ENCODE peak calls at places on chromosome 3, in four cellular contexts. One of them, this sample, is unnamed.

GRCh38 chr3:143952569-143953069 is 19.0 kb upstream of the DIPK2A start:
- DNase-seq in neural progenitor cell: peak; percentile 4
- DNase-seq in psoas muscle: no peak
- DNase-seq in colonic mucosa: no peak
- DNase-seq in this sample: no peak

GRCh38 chr3:13621381-13622221 is 72.7 kb downstream of the FBLN2 start:
- DNase-seq in neural progenitor cell: no peak
- DNase-seq in psoas muscle: no peak
- DNase-seq in colonic mucosa: no peak
- DNase-seq in this sample: no peak

GRCh38 chr3:99972380-99973104 is 141.8 kb downstream of the FILIP1L start:
- DNase-seq in neural progenitor cell: no peak
- DNase-seq in psoas muscle: no peak
- DNase-seq in colonic mucosa: no peak
- DNase-seq in this sample: no peak

GRCh38 chr3:10707089-10707983 is 108.7 kb upstream of the SLC6A11 start:
- DNase-seq in neural progenitor cell: peak; percentile 58
- DNase-seq in psoas muscle: no peak
- DNase-seq in colonic mucosa: no peak
- DNase-seq in this sample: no peak

GRCh38 chr3:156131241-156131640 is 10.9 kb downstream of the KCNAB1 start:
- DNase-seq in neural progenitor cell: no peak
- DNase-seq in psoas muscle: no peak
- DNase-seq in colonic mucosa: no peak
- DNase-seq in this sample: no peak

GRCh38 chr3:103624289-103624688 is 1189.5 kb downstream of the ZPLD1 start:
- DNase-seq in neural progenitor cell: no peak
- DNase-seq in psoas muscle: no peak
- DNase-seq in colonic mucosa: no peak
- DNase-seq in this sample: no peak

GRCh38 chr3:80307844-80308243 is 540.0 kb upstream of the ROBO1 start:
- DNase-seq in neural progenitor cell: no peak
- DNase-seq in psoas muscle: no peak
- DNase-seq in colonic mucosa: no peak
- DNase-seq in this sample: no peak

GRCh38 chr3:35262376-35262775 is 376.9 kb upstream of the ARPP21 start:
- DNase-seq in neural progenitor cell: no peak
- DNase-seq in psoas muscle: no peak
- DNase-seq in colonic mucosa: no peak
- DNase-seq in this sample: no peak

GRCh38 chr3:124467980-124468902 is 262.0 kb upstream of the UMPS start:
- DNase-seq in neural progenitor cell: peak; percentile 73
- DNase-seq in psoas muscle: no peak
- DNase-seq in colonic mucosa: peak; percentile 60
- DNase-seq in this sample: peak; percentile 76

GRCh38 chr3:183159319-183159718 is 3.2 kb downstream of the LAMP3 start:
- DNase-seq in neural progenitor cell: no peak
- DNase-seq in psoas muscle: no peak
- DNase-seq in colonic mucosa: no peak
- DNase-seq in this sample: no peak

GRCh38 chr3:67362686-67363085 is 291.7 kb downstream of the SUCLG2 start:
- DNase-seq in neural progenitor cell: no peak
- DNase-seq in psoas muscle: no peak
- DNase-seq in colonic mucosa: no peak
- DNase-seq in this sample: no peak

GRCh38 chr3:170695486-170696069 is 109.7 kb upstream of the SLC7A14 start:
- DNase-seq in neural progenitor cell: no peak
- DNase-seq in psoas muscle: no peak
- DNase-seq in colonic mucosa: no peak
- DNase-seq in this sample: no peak

GRCh38 chr3:39344746-39345344 is 15.3 kb downstream of the CCR8 start:
- DNase-seq in neural progenitor cell: no peak
- DNase-seq in psoas muscle: no peak
- DNase-seq in colonic mucosa: no peak
- DNase-seq in this sample: no peak

GRCh38 chr3:169348981-169349942 is 314.2 kb downstream of the MECOM start:
- DNase-seq in neural progenitor cell: no peak
- DNase-seq in psoas muscle: no peak
- DNase-seq in colonic mucosa: no peak
- DNase-seq in this sample: peak; percentile 24

GRCh38 chr3:13707456-13707855 is 158.5 kb downstream of the FBLN2 start:
- DNase-seq in neural progenitor cell: no peak
- DNase-seq in psoas muscle: no peak
- DNase-seq in colonic mucosa: no peak
- DNase-seq in this sample: no peak

GRCh38 chr3:180280601-180281000 is 243.9 kb upstream of the PEX5L start:
- DNase-seq in neural progenitor cell: no peak
- DNase-seq in psoas muscle: no peak
- DNase-seq in colonic mucosa: no peak
- DNase-seq in this sample: no peak

GRCh38 chr3:161358488-161358887 is 12.8 kb downstream of the SPTSSB start:
- DNase-seq in neural progenitor cell: no peak
- DNase-seq in psoas muscle: no peak
- DNase-seq in colonic mucosa: no peak
- DNase-seq in this sample: no peak

GRCh38 chr3:127141921-127142730 is 50.8 kb upstream of the PRR23E start:
- DNase-seq in neural progenitor cell: no peak
- DNase-seq in psoas muscle: no peak
- DNase-seq in colonic mucosa: peak; percentile 73
- DNase-seq in this sample: no peak

GRCh38 chr3:111577798-111578685 is 17.1 kb downstream of the ZBED2 start:
- DNase-seq in neural progenitor cell: peak; percentile 43
- DNase-seq in psoas muscle: no peak
- DNase-seq in colonic mucosa: no peak
- DNase-seq in this sample: peak; percentile 81

GRCh38 chr3:47647550-47647949 is 68.9 kb upstream of the CSPG5 start:
- DNase-seq in neural progenitor cell: no peak
- DNase-seq in psoas muscle: no peak
- DNase-seq in colonic mucosa: no peak
- DNase-seq in this sample: no peak

GRCh38 chr3:47646362-47646761 is 67.7 kb upstream of the CSPG5 start:
- DNase-seq in neural progenitor cell: no peak
- DNase-seq in psoas muscle: no peak
- DNase-seq in colonic mucosa: no peak
- DNase-seq in this sample: peak; percentile 34

GRCh38 chr3:47643092-47643491 is 64.4 kb upstream of the CSPG5 start:
- DNase-seq in neural progenitor cell: no peak
- DNase-seq in psoas muscle: no peak
- DNase-seq in colonic mucosa: no peak
- DNase-seq in this sample: no peak

GRCh38 chr3:47641739-47642138 is 63.1 kb upstream of the CSPG5 start:
- DNase-seq in neural progenitor cell: no peak
- DNase-seq in psoas muscle: no peak
- DNase-seq in colonic mucosa: no peak
- DNase-seq in this sample: no peak

GRCh38 chr3:47645551-47645950 is 66.9 kb upstream of the CSPG5 start:
- DNase-seq in neural progenitor cell: no peak
- DNase-seq in psoas muscle: no peak
- DNase-seq in colonic mucosa: no peak
- DNase-seq in this sample: peak; percentile 19
- H3K4me3 ChIP-seq in neural progenitor cell: no peak overlapping the region
- H3K4me3 ChIP-seq in psoas muscle: no peak overlapping the region
- H3K4me3 ChIP-seq in colonic mucosa: no peak overlapping the region
- H3K4me3 ChIP-seq in this sample: no peak overlapping the region

GRCh38 chr3:9401986-9402385 is 4.6 kb downstream of the SETD5 start:
- DNase-seq in neural progenitor cell: peak; percentile 11
- DNase-seq in psoas muscle: no peak
- DNase-seq in colonic mucosa: no peak
- DNase-seq in this sample: peak; percentile 24
- H3K4me3 ChIP-seq in neural progenitor cell: peak overlapping the region; percentile 94
- H3K4me3 ChIP-seq in psoas muscle: peak overlapping the region; percentile 96
- H3K4me3 ChIP-seq in colonic mucosa: no peak overlapping the region
- H3K4me3 ChIP-seq in this sample: peak overlapping the region; percentile 96

GRCh38 chr3:49456417-49456816 is 13.7 kb upstream of the DAG1 start:
- DNase-seq in neural progenitor cell: no peak
- DNase-seq in psoas muscle: no peak
- DNase-seq in colonic mucosa: no peak
- DNase-seq in this sample: no peak
- H3K4me3 ChIP-seq in neural progenitor cell: no peak overlapping the region
- H3K4me3 ChIP-seq in psoas muscle: no peak overlapping the region
- H3K4me3 ChIP-seq in colonic mucosa: no peak overlapping the region
- H3K4me3 ChIP-seq in this sample: no peak overlapping the region

DNA sequence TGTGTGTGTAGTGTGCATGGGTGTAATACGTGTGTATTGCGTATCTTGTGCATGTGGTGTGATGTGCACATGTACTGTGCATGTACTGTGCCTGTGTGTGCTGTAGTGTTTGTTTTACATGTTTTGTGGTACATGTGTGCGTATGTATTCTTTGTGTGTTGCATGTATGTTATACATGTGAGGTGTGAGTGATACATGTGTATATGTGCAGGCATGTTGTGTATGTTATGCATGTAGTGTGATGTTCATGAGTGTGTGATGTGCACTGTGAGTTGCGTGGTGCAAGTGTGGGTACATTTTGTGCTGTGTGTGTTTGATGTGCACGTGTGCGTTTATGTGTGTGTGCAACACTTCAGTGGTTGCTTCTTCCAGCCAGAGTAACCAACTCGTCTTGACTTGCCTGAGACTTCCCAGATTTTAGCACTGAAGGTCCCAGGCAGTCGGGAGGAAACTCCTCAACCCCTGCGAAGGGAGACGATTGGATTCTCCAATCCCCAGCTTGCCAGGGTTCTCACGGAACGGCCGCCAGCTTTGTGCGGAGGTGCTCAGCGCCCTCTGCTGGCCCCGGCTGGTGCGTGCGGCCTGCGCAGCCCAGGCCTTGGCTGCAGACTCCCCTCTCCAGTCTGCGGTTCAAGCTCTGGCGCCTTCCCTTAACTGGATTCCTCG is 3.6 kb downstream of the GALNT15 start:
- DNase-seq in neural progenitor cell: peak; percentile 89
- DNase-seq in psoas muscle: peak; percentile 86
- DNase-seq in colonic mucosa: peak; percentile 77
- DNase-seq in this sample: peak; percentile 89
- H3K4me3 ChIP-seq in neural progenitor cell: no peak overlapping the region
- H3K4me3 ChIP-seq in psoas muscle: peak overlapping the region; percentile 55
- H3K4me3 ChIP-seq in colonic mucosa: no peak overlapping the region
- H3K4me3 ChIP-seq in this sample: peak overlapping the region; percentile 86

GRCh38 chr3:192758654-192759053 is 31.3 kb upstream of the FGF12 start:
- DNase-seq in neural progenitor cell: no peak
- DNase-seq in psoas muscle: no peak
- DNase-seq in colonic mucosa: no peak
- DNase-seq in this sample: no peak
- H3K4me3 ChIP-seq in neural progenitor cell: no peak overlapping the region
- H3K4me3 ChIP-seq in psoas muscle: no peak overlapping the region
- H3K4me3 ChIP-seq in colonic mucosa: no peak overlapping the region
- H3K4me3 ChIP-seq in this sample: no peak overlapping the region

GRCh38 chr3:146125946-146126345 is 35.0 kb downstream of the PLOD2 start:
- DNase-seq in neural progenitor cell: no peak
- DNase-seq in psoas muscle: no peak
- DNase-seq in colonic mucosa: no peak
- DNase-seq in this sample: peak; percentile 96
- H3K4me3 ChIP-seq in neural progenitor cell: no peak overlapping the region
- H3K4me3 ChIP-seq in psoas muscle: no peak overlapping the region
- H3K4me3 ChIP-seq in colonic mucosa: no peak overlapping the region
- H3K4me3 ChIP-seq in this sample: peak overlapping the region; percentile 46

GRCh38 chr3:175398676-175399075 is 539.5 kb downstream of the NAALADL2 start:
- DNase-seq in neural progenitor cell: no peak
- DNase-seq in psoas muscle: no peak
- DNase-seq in colonic mucosa: no peak
- DNase-seq in this sample: peak; percentile 66
- H3K4me3 ChIP-seq in neural progenitor cell: no peak overlapping the region
- H3K4me3 ChIP-seq in psoas muscle: no peak overlapping the region
- H3K4me3 ChIP-seq in colonic mucosa: no peak overlapping the region
- H3K4me3 ChIP-seq in this sample: peak overlapping the region; percentile 4

GRCh38 chr3:32217339-32217738 is 21.1 kb upstream of the CMTM8 start:
- DNase-seq in neural progenitor cell: no peak
- DNase-seq in psoas muscle: no peak
- DNase-seq in colonic mucosa: no peak
- DNase-seq in this sample: no peak
- H3K4me3 ChIP-seq in neural progenitor cell: no peak overlapping the region
- H3K4me3 ChIP-seq in psoas muscle: no peak overlapping the region
- H3K4me3 ChIP-seq in colonic mucosa: no peak overlapping the region
- H3K4me3 ChIP-seq in this sample: no peak overlapping the region

DNA sequence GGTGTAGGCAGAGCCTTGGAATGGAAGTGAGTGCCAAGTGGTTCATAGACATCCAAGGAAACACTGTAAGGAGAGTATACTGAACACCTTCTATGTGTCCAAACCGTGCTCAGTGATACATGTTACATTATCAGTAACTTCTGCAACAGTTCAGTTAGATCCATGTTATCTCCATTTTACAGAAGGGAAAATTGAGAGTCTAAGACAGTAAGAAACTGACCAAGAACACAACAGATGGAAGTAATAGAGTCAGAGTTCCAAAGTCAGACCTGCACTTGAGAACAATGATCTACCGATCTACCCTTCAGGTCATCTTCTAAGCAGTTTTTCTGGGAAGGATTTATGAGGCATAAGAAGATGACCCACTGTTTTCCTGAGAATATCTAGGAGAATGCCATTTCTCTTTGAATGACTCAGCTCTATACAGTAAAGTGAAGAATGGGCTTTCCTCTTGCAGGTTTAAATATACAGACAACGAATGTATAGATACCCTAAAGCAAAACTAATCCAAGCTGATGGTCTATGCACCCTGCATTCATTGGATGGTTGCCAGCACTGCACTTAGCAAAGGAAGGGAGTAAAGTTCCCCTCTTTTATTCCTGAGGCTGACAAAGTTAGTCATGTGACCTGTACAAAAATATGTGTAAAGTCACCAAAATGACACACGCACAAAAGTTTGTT is 604.1 kb upstream of the MDFIC2 start:
- DNase-seq in neural progenitor cell: no peak
- DNase-seq in psoas muscle: no peak
- DNase-seq in colonic mucosa: no peak
- DNase-seq in this sample: peak; percentile 4
- H3K4me3 ChIP-seq in neural progenitor cell: no peak overlapping the region
- H3K4me3 ChIP-seq in psoas muscle: no peak overlapping the region
- H3K4me3 ChIP-seq in colonic mucosa: no peak overlapping the region
- H3K4me3 ChIP-seq in this sample: no peak overlapping the region

DNA sequence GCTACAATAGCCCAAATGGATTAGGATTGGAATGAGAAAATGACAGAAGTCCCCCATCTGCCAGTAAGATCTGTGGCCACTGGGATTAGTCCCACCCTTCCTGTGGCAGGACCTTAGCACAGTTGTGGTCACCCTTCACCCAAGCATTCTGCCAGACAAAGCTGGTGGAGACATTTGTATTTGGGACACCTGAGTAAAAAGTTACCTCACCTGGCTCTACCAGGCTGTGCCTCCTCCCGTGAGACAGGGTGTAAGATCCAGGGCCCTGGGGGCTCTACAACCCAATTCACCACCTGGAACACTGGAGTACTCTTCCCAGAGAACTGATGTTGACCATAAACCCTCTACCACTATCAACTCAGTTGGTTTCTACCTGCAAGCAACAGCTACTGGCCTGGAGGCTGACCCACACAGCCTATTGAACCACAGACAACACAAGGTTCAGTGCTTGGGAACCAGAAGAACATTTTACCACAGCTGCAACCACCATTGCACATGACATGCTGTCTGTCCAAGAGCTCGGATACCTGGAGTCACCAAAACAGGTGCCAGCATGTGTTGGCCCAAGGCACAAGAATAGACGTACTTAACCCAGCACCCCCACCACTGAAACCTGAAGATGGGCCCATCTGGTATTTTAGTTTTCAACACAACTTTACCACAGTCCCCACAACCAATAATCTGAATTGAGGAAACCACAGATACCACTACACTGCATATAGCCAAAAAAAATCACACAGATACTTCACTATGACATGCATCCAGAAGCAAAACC is 1686.7 kb downstream of the SI start:
- DNase-seq in neural progenitor cell: no peak
- DNase-seq in psoas muscle: no peak
- DNase-seq in colonic mucosa: no peak
- DNase-seq in this sample: no peak
- H3K4me3 ChIP-seq in neural progenitor cell: no peak overlapping the region
- H3K4me3 ChIP-seq in psoas muscle: no peak overlapping the region
- H3K4me3 ChIP-seq in colonic mucosa: no peak overlapping the region
- H3K4me3 ChIP-seq in this sample: no peak overlapping the region